ENCODE peak calls at places on chromosomes 16 and 17, in nine cellular contexts. B is psoas muscle, J is BE2C, O is fibroblast of mammary gland, W is HCT116, L is heart left ventricle, A is OCI-LY7, R is A549, H is mucosa of descending colon. F is an unnamed sample.
A peak's percentile ranks its signal among the peaks of the same experiment; 100 is the strongest.

GRCh38 chr16:60640038-60640437 is 1396.2 kb downstream of the CDH8 start:
- DNase-seq in J (no peak), R (no peak), W (no peak), H (no peak), B (no peak), A (no peak), L (no peak), O (no peak), F (no peak)

GRCh38 chr17:67443931-67444597 is 67.0 kb downstream of the PITPNC1 start:
- DNase-seq in A (no peak), B (peak; percentile 20), J (no peak), L (peak; percentile 38), R (no peak), O (peak; percentile 89), H (no peak), W (no peak), F (peak; percentile 60)

GRCh38 chr17:80005360-80006338 is 30.0 kb downstream of the TBC1D16 start:
- DNase-seq in O (peak; percentile 42), L (peak; percentile 45), H (no peak), W (peak; percentile 40), J (peak; percentile 63), R (peak; percentile 97), B (peak; percentile 41), A (peak; percentile 72), F (peak; percentile 62)

GRCh38 chr17:21039839-21040575 is 2.8 kb downstream of the USP22 start:
- DNase-seq in B (peak; percentile 30), J (no peak), W (peak; percentile 53), R (peak; percentile 57), H (no peak), A (peak; percentile 82), O (peak; percentile 61), L (no peak), F (peak; percentile 57)

GRCh38 chr16:12238598-12238997 is 262.1 kb downstream of the SNX29 start:
- DNase-seq in W (no peak), J (no peak), H (no peak), A (no peak), B (no peak), L (no peak), O (no peak), R (no peak), F (no peak)

GRCh38 chr16:66262253-66263167 is 104.0 kb upstream of the CDH5 start:
- DNase-seq in W (no peak), O (peak; percentile 80), L (no peak), B (peak; percentile 61), H (no peak), J (no peak), A (no peak), R (no peak), F (peak; percentile 49)

GRCh38 chr17:77433385-77434135 is 292.8 kb downstream of the SEC14L1 start:
- DNase-seq in H (no peak), L (peak; percentile 69), R (no peak), W (no peak), O (peak; percentile 71), J (peak; percentile 69), B (peak; percentile 27), A (peak; percentile 78), F (peak; percentile 70)

GRCh38 chr17:7854078-7854777 is 638 bp upstream of the TMEM88 start:
- DNase-seq in O (no peak), H (peak; percentile 65), L (no peak), R (no peak), B (no peak), J (no peak), A (no peak), W (no peak), F (no peak)

GRCh38 chr17:48563385-48563838 is 14.7 kb downstream of the HOXB4 start:
- DNase-seq in L (no peak), H (no peak), A (no peak), W (no peak), O (no peak), J (no peak), R (no peak), B (no peak), F (no peak)

GRCh38 chr17:68398731-68399637 is 58.3 kb downstream of the WIPI1 start:
- DNase-seq in B (peak; percentile 53), A (peak; percentile 92), J (peak; percentile 69), W (peak; percentile 72), H (no peak), L (peak; percentile 67), O (peak; percentile 86), R (peak; percentile 96), F (peak; percentile 88)

DNA sequence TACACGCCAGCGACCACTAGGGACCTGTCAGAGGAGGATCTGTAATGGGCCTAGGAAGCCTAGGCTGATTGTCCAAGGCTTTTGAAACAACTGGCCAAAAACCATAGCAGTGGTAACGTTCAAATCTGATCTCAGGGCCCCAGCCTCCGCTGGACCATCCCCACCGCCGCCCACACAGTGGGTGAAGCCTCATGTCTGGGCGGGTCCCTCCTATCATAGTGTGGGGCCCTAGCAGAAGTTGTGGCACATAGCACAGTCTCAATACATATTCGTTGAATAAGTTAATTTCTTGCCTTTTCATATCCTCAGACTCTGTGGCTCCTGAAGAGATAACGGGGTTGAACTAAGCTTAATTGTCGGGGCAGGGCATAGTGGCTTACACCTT is 818 bp downstream of the DPH1 start:
- DNase-seq in J (peak; percentile 78), O (peak; percentile 91), A (no peak), H (no peak), R (no peak), L (no peak), W (peak; percentile 79), B (no peak), F (peak; percentile 92)
- TF ChIP-seq CTCF in J (peak; percentile 65), O (peak; percentile 66), A (peak; percentile 75), H (peak; percentile 28), R (peak; percentile 52), L (peak; percentile 35), W (peak; percentile 31), B (peak; percentile 55), F (peak; percentile 65)

GRCh38 chr16:81464279-81464678 is 19.7 kb downstream of the CMIP start:
- DNase-seq in O (no peak), L (no peak), H (no peak), B (no peak), R (no peak), W (no peak), J (no peak), A (no peak), F (no peak)
- H3K4me3 ChIP-seq in O (no peak overlapping the region), L (no peak overlapping the region), H (no peak overlapping the region), B (no peak overlapping the region), R (no peak overlapping the region), W (no peak overlapping the region), J (no peak overlapping the region), A (no peak overlapping the region), F (no peak overlapping the region)

DNA sequence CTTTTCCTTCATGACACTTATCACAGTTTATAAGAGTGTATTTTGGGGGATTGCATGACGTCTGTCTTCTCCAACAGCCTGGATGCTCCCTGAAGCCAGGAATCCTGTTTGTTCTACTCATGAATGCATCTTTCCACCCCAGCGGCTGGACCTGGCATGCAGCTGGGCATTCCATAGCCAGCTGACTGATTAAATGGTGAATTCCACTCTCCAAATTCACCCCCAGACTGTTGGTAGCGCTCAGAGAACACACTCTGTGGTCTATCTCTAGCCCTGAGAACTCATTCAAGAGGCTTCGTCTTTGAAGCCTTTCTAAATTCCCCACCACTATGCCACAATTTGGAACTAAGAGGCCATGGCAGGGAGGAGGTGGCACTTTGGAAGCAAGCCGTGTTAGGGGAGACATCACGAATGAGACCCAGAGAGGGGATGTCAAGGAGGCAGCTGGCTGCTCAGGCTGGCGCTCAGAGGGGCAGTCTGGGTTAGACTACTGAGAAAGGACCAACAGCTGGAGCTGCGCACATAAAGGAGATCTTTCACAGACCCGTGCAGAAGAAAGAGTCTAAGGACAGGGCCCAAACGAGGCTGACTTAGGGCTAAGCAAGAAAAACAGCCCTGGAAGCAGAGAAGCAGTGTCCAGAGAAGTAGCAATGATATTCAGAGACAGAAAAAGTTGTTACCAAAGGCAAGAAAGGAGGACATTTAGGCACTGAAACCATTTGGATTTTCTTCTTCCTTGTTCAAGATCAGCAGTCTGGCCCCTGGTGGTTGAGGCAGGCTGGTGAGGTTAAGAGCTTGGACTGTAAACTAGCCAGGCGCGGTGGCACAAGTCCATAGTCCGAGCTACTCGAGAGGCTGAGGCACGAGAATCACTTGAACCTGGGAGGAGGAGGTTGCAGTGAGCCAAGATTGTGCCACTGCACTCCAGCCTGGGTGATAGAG is 42.4 kb upstream of the ZNF629 start:
- DNase-seq in R (peak; percentile 34), W (no peak), A (no peak), L (no peak), O (no peak), J (no peak), B (no peak), H (peak; percentile 82), F (no peak)
- TF ChIP-seq CTCF in R (no peak), W (no peak), A (no peak), L (no peak), O (peak; percentile 12), J (no peak), B (no peak), H (peak; percentile 30), F (no peak)

GRCh38 chr16:67451704-67452435 is 20.9 kb downstream of the HSD11B2 start:
- DNase-seq in H (no peak), L (no peak), O (no peak), B (no peak), J (no peak), A (no peak), R (no peak), W (no peak), F (no peak)
- H3K4me3 ChIP-seq in H (no peak overlapping the region), L (no peak overlapping the region), O (no peak overlapping the region), B (no peak overlapping the region), J (no peak overlapping the region), A (no peak overlapping the region), R (no peak overlapping the region), W (no peak overlapping the region), F (no peak overlapping the region)

DNA sequence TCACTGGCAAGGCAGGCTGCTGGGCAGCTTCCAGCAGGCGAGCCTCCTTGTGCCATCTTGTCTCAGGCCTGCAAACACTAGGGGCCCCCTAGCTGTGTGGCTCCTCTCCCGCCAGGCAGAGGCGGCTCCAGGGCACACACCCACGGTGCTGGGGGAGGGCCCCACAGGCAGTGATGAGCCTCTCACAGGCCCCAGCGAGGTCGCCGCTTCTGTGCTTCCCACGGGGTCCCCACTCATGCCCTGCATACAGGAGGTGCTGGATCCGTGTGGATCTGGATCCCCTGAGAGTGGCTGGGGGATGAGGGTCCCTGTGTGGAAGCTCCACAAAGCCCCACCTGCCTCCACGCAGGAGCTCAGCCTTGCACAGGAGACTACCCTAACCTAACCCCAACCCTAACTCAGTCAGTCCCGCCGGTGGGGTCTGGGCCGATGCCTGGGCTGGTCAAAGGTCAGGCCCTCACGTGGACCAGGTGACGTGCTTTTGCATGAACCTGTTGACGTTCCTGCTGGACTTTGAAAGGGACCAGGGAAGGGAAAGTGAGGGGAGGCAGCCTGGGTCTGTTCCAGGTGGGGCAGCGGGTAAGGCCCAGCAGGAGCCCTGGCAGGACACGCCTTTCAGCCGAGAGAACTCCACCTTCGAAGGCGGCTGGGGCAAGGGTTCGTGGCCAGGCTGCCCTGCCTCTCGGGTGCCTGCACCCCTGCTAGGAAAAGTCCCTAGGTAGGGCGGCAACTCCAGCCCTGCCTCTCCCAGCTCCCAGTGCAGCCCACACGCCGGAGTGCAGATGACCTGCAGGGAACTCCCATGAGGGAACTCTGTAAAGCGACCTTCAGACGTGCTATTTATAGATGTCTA is 5.2 kb downstream of the SECTM1 start:
- DNase-seq in W (no peak), J (peak; percentile 32), H (peak; percentile 91), B (no peak), A (no peak), L (no peak), O (no peak), R (no peak), F (no peak)
- TF ChIP-seq CTCF in W (no peak), J (no peak), H (no peak), B (no peak), A (no peak), L (no peak), O (no peak), R (no peak), F (no peak)